ENCODE peak calls at places on chromosomes 1 and 21, in nine cellular contexts. L, Q, P, K, T, E, R, H and X are unnamed samples. For H3K9me3 and H3K4me1, the result is how much of the 10 kb centered on the place peaks cover.

GRCh38 chr1:18119289-18119688 is 11.7 kb downstream of the IGSF21 start:
- DNase-seq in L (no peak), Q (no peak), P (no peak), K (no peak), T (no peak), E (no peak), R (no peak), H (no peak), X (no peak)

GRCh38 chr1:210407207-210407886 is 78.6 kb downstream of the HHAT start:
- DNase-seq in L (peak), Q (peak), P (peak), K (peak), T (peak), E (peak), R (peak), H (peak), X (peak)

GRCh38 chr1:22275211-22275610 is 132.3 kb upstream of the WNT4 start:
- DNase-seq in L (no peak), Q (no peak), P (no peak), K (no peak), T (no peak), E (no peak), R (no peak), H (no peak), X (no peak)

GRCh38 chr1:17167783-17168479 is 37.0 kb upstream of the PADI1 start:
- DNase-seq in L (no peak), Q (no peak), P (no peak), K (peak), T (no peak), E (no peak), R (no peak), H (peak), X (no peak)

GRCh38 chr1:165073402-165074007 is 283.0 kb downstream of the LMX1A start:
- DNase-seq in L (no peak), Q (no peak), P (no peak), K (peak), T (no peak), E (no peak), R (no peak), H (peak), X (no peak)

GRCh38 chr1:41846595-41846994 is 72.1 kb downstream of the HIVEP3 start:
- DNase-seq in L (no peak), Q (no peak), P (no peak), K (peak), T (no peak), E (no peak), R (no peak), H (no peak), X (no peak)

GRCh38 chr21:33185852-33186251 is 43.9 kb upstream of the IFNAR2 start:
- DNase-seq in L (no peak), Q (no peak), P (no peak), K (no peak), T (no peak), E (no peak), R (no peak), H (no peak), X (no peak)

GRCh38 chr1:224791362-224791941 is 138.0 kb upstream of the DNAH14 start:
- DNase-seq in L (no peak), Q (no peak), P (no peak), K (no peak), T (no peak), E (no peak), R (no peak), H (no peak), X (no peak)

GRCh38 chr1:209457618-209458017 is 125.9 kb upstream of the CAMK1G start:
- DNase-seq in L (no peak), Q (no peak), P (no peak), K (no peak), T (no peak), E (no peak), R (no peak), H (no peak), X (no peak)

GRCh38 chr1:75768021-75768420 is 18.0 kb upstream of the RABGGTB start:
- DNase-seq in L (no peak), Q (no peak), P (no peak), K (no peak), T (no peak), E (no peak), R (no peak), H (no peak), X (no peak)

GRCh38 chr21:28568692-28569091 is 424.0 kb downstream of the LTN1 start:
- DNase-seq in L (no peak), Q (no peak), P (no peak), K (no peak), T (no peak), E (no peak), R (no peak), H (no peak), X (no peak)

GRCh38 chr1:168637350-168637991 is 61.1 kb downstream of the XCL1 start:
- DNase-seq in L (no peak), Q (no peak), P (no peak), K (peak), T (no peak), E (no peak), R (no peak), H (no peak), X (no peak)

GRCh38 chr1:37476460-37477197 is 2.2 kb downstream of the ZC3H12A start:
- DNase-seq in L (peak), Q (peak), P (peak), K (peak), T (peak), E (no peak), R (peak), H (peak), X (no peak)

GRCh38 chr1:105100102-105100501 is 1350.4 kb downstream of the AMY1C start:
- DNase-seq in L (no peak), Q (no peak), P (no peak), K (no peak), T (no peak), E (no peak), R (no peak), H (no peak), X (no peak)

GRCh38 chr1:105102385-105102784 is 1352.7 kb downstream of the AMY1C start:
- DNase-seq in L (no peak), Q (no peak), P (no peak), K (no peak), T (no peak), E (no peak), R (no peak), H (no peak), X (no peak)
- H3K9me3 ChIP-seq in L (under half), Q (under half), P (under half), K (under half), T (under half), E (under half), R (under half), H (under half), X (under half)

GRCh38 chr1:159015440-159015909 is 5.8 kb downstream of the IFI16 start:
- DNase-seq in L (peak), Q (peak), P (peak), K (peak), T (peak), E (no peak), R (peak), H (no peak), X (no peak)
- TF ChIP-seq POLR2A in L (peak), Q (peak), P (no peak), K (no peak), T (no peak), E (no peak), R (no peak), H (no peak), X (no peak)

GRCh38 chr21:14054682-14055081 is 156.1 kb downstream of the LIPI start:
- DNase-seq in L (no peak), Q (no peak), P (no peak), K (no peak), T (no peak), E (peak), R (no peak), H (no peak), X (no peak)
- H3K4me1 ChIP-seq in L (under half), Q (under half), P (under half), K (under half), T (under half), E (under half), R (under half), H (under half), X (under half)

GRCh38 chr21:8992731-8993174 is 1528.6 kb upstream of the TPTE start:
- DNase-seq in L (no peak), Q (no peak), P (no peak), K (no peak), T (no peak), E (no peak), R (no peak), H (no peak), X (no peak)

GRCh38 chr21:8993284-8993942 is 1528.0 kb upstream of the TPTE start:
- DNase-seq in L (no peak), Q (no peak), P (no peak), K (no peak), T (no peak), E (no peak), R (no peak), H (no peak), X (no peak)

GRCh38 chr21:8993943-8994639 is 1527.3 kb upstream of the TPTE start:
- DNase-seq in L (no peak), Q (no peak), P (no peak), K (no peak), T (no peak), E (no peak), R (no peak), H (no peak), X (no peak)

GRCh38 chr21:8997011-8997440 is 1524.4 kb upstream of the TPTE start:
- DNase-seq in L (no peak), Q (no peak), P (no peak), K (no peak), T (no peak), E (no peak), R (no peak), H (no peak), X (no peak)

DNA sequence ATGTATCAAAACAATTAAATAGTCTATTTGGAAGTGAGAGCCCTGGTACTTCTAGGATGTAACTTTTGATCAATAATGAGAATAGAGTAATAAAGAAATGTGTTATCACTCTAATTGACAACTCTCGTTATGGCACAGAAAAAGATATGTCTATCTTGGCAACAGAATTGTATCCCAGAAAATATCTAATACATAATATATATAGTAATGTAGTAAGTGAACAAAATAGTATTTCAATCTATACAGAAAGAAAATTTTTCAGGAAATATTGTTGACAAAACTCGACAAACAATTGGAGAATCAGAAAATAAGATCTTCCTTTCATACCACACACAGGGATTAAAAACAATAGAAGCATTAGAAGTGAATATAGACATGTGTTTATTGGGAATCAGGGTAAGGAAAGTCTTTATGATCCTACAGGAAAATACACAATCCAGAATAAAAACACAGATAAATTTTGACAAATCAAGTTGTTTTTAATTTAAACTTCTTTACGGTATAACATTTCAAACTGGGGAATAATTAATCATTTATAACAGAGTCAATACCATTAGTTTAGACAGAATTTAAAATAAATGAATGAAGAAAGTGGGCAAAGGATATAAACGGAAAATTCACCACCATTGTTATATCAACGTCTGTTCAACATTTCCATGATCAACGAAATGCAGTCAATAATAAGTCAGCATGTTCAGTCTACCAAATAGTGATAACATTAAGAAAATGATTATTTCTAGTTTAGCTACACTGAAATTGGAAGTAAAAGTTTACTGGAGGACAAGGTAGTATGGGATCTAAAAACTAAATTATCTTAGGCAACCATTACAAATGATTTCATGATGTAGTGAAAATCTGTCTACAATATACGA is 1526.5 kb upstream of the TPTE start:
- DNase-seq in L (no peak), Q (no peak), P (no peak), K (no peak), T (no peak), E (no peak), R (no peak), H (no peak), X (no peak)
- H3K9me3 ChIP-seq in L (under half), Q (under half), P (under half), K (under half), T (under half), E (half or more), R (under half), H (under half), X (under half)

GRCh38 chr1:153646672-153647374 is 11.7 kb upstream of the SNAPIN start:
- DNase-seq in L (no peak), Q (no peak), P (peak), K (no peak), T (no peak), E (no peak), R (no peak), H (no peak), X (no peak)
- TF ChIP-seq POLR2A in L (peak), Q (no peak), P (no peak), K (no peak), T (no peak), E (no peak), R (no peak), H (no peak), X (no peak)

DNA sequence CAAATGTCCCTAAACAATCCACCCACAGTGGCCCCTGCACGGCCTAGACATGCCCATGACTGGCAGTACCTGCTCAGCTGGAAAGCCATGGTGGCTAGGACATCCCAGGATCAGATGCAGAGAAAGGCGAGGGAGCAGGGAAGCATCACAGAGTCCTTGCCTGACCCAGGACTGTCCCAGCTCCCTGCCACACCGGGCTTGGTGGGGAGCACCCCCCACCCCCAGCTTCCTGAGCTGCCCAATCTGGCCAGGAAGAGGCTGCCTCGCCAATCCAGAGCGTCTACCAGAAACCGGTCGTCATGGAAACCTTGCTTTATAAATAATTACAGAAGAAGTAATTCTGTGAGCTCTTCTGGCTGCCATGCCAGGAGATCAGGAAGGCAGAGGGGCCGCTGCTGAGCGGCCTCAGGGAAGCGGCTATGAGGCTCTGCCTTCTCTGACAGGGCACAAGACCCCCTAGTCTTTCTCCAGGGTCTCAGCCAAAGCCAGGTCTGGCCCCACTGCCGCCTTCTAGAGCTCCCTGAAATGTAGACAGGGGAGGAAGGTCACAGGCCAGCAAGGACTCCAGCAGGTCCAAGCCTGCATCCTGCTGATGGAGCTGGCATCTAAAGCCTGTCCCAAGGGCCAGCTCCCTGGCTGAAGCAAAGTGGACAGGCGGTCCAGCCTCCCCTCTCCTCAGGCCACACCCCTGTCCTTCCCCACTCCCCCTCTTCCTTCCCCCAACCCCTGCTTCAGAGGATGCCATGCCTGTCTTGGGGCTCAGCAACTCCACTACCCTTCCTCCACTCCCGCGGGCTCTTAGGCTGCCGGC is 34.6 kb downstream of the ACOT7 start:
- DNase-seq in L (no peak), Q (no peak), P (peak), K (peak), T (no peak), E (no peak), R (peak), H (no peak), X (no peak)
- H3K4me1 ChIP-seq in L (under half), Q (under half), P (under half), K (under half), T (under half), E (under half), R (under half), H (under half), X (under half)

DNA sequence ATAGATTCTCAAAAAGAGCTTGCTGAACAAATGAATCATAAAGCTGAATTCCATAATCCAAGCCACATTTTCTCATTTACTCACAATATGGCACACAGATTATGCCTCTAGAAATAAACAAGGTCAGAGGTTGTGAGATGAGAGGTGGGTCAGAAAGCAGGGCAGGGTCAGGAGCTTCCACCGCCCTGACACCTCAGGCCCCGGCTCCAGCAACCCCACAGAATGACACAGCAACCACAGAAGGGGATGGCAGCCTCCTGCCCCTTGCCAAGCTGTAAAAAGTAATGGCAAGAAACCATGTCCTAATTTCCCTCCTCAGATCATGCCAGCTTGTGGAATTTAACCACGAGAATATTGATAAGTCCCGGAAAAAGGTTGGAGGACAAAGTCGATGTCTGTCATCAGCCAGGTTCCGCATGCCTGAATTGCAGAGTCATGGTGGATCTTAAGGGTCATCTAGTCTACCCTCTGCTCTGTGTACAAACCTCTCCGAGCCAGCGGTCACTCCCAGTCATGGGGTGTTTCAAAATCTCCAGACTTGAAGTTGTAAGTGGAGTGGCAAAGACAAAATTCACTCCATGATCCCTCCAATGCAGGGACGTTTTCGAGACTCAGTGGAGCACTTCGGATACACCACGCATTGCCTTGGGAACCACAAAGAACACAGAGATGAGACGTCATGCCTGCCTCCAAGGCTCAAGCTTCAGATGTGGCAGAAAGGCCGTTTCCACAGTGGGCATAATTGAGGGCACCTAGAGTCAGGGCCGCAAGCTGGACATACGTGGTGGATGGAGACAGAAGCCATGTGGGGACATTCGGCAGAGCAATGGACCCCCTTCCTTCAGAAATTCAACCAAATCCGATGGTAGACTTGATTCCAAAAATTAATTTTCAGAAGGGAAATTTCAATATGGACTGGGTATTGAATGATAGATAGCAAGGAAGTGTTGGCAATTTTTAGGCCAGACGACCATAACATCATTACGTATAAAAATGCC is 254.0 kb downstream of the TOMM20 start:
- DNase-seq in L (peak), Q (peak), P (peak), K (no peak), T (no peak), E (no peak), R (no peak), H (no peak), X (no peak)
- H3K9me3 ChIP-seq in L (under half), Q (under half), P (under half), K (under half), T (under half), E (under half), R (under half), H (under half), X (under half)

DNA sequence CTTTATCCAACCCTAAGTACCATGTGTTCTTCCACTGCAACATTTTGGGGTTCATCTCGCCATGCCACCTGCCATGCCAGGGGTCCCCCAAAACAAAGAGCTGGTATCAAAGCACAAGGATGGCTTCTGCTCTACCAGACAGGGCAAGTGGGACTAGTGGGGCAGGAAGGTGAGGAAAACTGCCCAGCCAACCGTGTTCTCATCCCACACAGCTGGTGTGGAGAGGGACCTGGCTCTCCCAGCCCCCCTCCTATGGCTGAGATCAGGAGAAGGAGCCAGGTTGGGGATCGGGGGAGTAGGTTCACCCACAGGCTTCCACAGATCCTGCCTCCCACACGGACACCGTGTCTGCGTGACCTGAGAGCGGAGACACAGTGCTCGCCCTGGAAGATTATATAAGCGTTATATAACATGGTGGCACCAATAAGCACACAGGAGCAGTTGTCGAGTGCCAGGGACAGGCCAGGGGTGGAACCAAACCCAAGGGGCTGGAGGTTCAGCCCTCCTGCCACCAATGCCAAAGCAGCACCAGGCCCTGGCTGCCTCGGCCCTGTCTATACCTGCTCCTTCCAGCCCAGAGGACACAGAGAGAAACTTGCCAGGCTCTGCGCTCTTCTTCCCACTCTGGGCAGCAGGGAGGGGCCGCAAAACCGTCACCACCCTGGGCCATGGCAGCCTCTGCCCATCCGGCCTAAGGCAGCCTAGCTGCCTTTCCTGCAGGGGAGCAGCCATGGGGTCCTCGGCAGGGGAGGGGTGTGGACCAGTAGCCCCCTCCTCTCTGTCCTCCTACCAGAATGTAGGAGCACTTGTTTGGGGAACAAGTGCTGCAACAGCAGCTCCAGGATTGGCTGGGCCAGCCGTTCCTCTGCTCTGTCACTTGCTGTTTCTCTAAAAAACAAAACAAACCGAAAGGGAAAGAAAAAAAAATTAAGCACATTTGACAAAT is 43.5 kb downstream of the CD34 start:
- DNase-seq in L (peak), Q (no peak), P (no peak), K (no peak), T (no peak), E (peak), R (peak), H (no peak), X (peak)
- TF ChIP-seq POLR2A in L (no peak), Q (no peak), P (no peak), K (no peak), T (no peak), E (no peak), R (peak), H (no peak), X (no peak)

DNA sequence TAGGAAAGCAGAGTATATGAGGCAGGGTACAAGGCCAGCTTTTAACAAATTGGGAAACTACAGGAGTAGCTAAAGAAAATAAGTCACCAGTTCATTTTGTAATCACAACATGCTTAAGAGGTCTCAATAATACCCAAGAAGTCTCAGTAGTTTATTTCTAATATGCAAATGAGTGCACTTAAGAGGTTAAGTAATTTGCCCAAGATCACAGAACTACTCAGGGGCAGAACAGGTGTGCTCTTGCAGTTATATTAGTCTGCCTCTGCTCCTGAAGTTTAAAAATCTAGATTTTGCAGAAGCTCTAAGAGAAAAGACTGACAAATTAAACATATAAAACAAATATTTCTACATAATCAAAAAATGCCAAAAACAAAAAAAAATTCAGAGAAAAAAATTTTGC is 6.9 kb downstream of the EPS15 start:
- DNase-seq in L (no peak), Q (no peak), P (no peak), K (no peak), T (no peak), E (no peak), R (no peak), H (no peak), X (no peak)
- H3K4me1 ChIP-seq in L (under half), Q (under half), P (under half), K (under half), T (half or more), E (half or more), R (under half), H (under half), X (half or more)